ENCODE peak calls at places on chromosomes 4 and X, in four cellular contexts. V is suprapubic skin, J is T-cell, F is mesenteric fat pad. W is an unnamed sample.

GRCh38 chr4:75921910-75922309 is 18.9 kb downstream of the NAAA start:
- DNase-seq in J (no peak), V (no peak), F (no peak), W (no peak)

GRCh38 chr4:57061395-57061794 is 48.8 kb downstream of the IGFBP7 start:
- DNase-seq in F (no peak), J (no peak), V (no peak), W (no peak)

GRCh38 chrX:72128881-72129280 is 2.8 kb downstream of the RTL5 start:
- DNase-seq in F (peak), V (no peak), J (no peak), W (no peak)

GRCh38 chr4:153204247-153205027 is at the start of gene TRIM2:
- DNase-seq in V (peak), J (no peak), F (no peak), W (peak)

GRCh38 chr4:133801858-133802257 is 399.7 kb downstream of the PABPC4L start:
- DNase-seq in F (no peak), J (no peak), V (no peak), W (no peak)

GRCh38 chrX:2707334-2707760 is 16.3 kb downstream of the CD99 start:
- DNase-seq in F (no peak), V (peak), J (peak), W (peak)

GRCh38 chrX:2928127-2928582 is 984 bp downstream of the ARSD start:
- DNase-seq in F (peak), J (no peak), V (no peak), W (peak)

GRCh38 chr4:101102114-101102752 is 245.1 kb downstream of the PPP3CA start:
- DNase-seq in F (no peak), J (no peak), V (peak), W (peak)

GRCh38 chr4:2296621-2297601 is 35.0 kb upstream of the MXD4 start:
- DNase-seq in V (peak), F (no peak), J (peak), W (no peak)

GRCh38 chr4:73726000-73726399 is 14.4 kb upstream of the CXCL8 start:
- DNase-seq in J (no peak), V (no peak), F (no peak), W (no peak)

GRCh38 chr4:97987019-97987648 is 156.1 kb downstream of the STPG2 start:
- DNase-seq in F (no peak), J (no peak), V (no peak), W (no peak)